ENCODE peak calls at places on chromosomes 1 and 21, in five cellular contexts. One of them, this sample, is unnamed.

GRCh38 chr1:63674238-63674864 is 81.1 kb downstream of the PGM1 start:
- DNase-seq in ureter: peak
- DNase-seq in skeletal muscle cell: peak
- DNase-seq in endothelial cell: peak
- DNase-seq in nephron progenitor cell: peak
- DNase-seq in this sample: peak

GRCh38 chr21:16492892-16493291 is 763.1 kb downstream of the USP25 start:
- DNase-seq in ureter: no peak
- DNase-seq in skeletal muscle cell: no peak
- DNase-seq in endothelial cell: no peak
- DNase-seq in nephron progenitor cell: no peak
- DNase-seq in this sample: no peak

GRCh38 chr1:168438626-168439025 is 105.2 kb downstream of the XCL2 start:
- DNase-seq in ureter: no peak
- DNase-seq in skeletal muscle cell: no peak
- DNase-seq in endothelial cell: no peak
- DNase-seq in nephron progenitor cell: no peak
- DNase-seq in this sample: no peak

GRCh38 chr1:204254031-204254661 is 40.4 kb upstream of the GOLT1A start:
- DNase-seq in ureter: peak
- DNase-seq in skeletal muscle cell: no peak
- DNase-seq in endothelial cell: no peak
- DNase-seq in nephron progenitor cell: no peak
- DNase-seq in this sample: no peak

GRCh38 chr1:233289676-233290075 is 5.8 kb downstream of the PCNX2 start:
- DNase-seq in ureter: peak
- DNase-seq in skeletal muscle cell: no peak
- DNase-seq in endothelial cell: no peak
- DNase-seq in nephron progenitor cell: no peak
- DNase-seq in this sample: no peak

GRCh38 chr1:171117085-171117484 is 26.4 kb downstream of the FMO3 start:
- DNase-seq in ureter: no peak
- DNase-seq in skeletal muscle cell: no peak
- DNase-seq in endothelial cell: no peak
- DNase-seq in nephron progenitor cell: no peak
- DNase-seq in this sample: no peak

GRCh38 chr1:3429320-3429719 is 25.1 kb upstream of the ARHGEF16 start:
- DNase-seq in ureter: no peak
- DNase-seq in skeletal muscle cell: no peak
- DNase-seq in endothelial cell: no peak
- DNase-seq in nephron progenitor cell: no peak
- DNase-seq in this sample: no peak

GRCh38 chr1:65002156-65002507 is 35.8 kb upstream of the JAK1 start:
- DNase-seq in ureter: peak
- DNase-seq in skeletal muscle cell: no peak
- DNase-seq in endothelial cell: no peak
- DNase-seq in nephron progenitor cell: no peak
- DNase-seq in this sample: no peak

GRCh38 chr1:15100369-15101111 is 53.0 kb upstream of the TMEM51 start:
- DNase-seq in ureter: peak
- DNase-seq in skeletal muscle cell: no peak
- DNase-seq in endothelial cell: peak
- DNase-seq in nephron progenitor cell: peak
- DNase-seq in this sample: peak

GRCh38 chr1:66168467-66168887 is 365.5 kb upstream of the SGIP1 start:
- DNase-seq in ureter: no peak
- DNase-seq in skeletal muscle cell: no peak
- DNase-seq in endothelial cell: no peak
- DNase-seq in nephron progenitor cell: no peak
- DNase-seq in this sample: no peak

GRCh38 chr1:109186704-109187071 is 27.0 kb upstream of the SARS1 start:
- DNase-seq in ureter: peak
- DNase-seq in skeletal muscle cell: no peak
- DNase-seq in endothelial cell: no peak
- DNase-seq in nephron progenitor cell: no peak
- DNase-seq in this sample: no peak

GRCh38 chr1:58047265-58047858 is 499.2 kb downstream of the OMA1 start:
- DNase-seq in ureter: no peak
- DNase-seq in skeletal muscle cell: no peak
- DNase-seq in endothelial cell: peak
- DNase-seq in nephron progenitor cell: peak
- DNase-seq in this sample: peak

GRCh38 chr1:208276757-208277435 is 32.7 kb upstream of the PLXNA2 start:
- DNase-seq in ureter: no peak
- DNase-seq in skeletal muscle cell: no peak
- DNase-seq in endothelial cell: no peak
- DNase-seq in nephron progenitor cell: no peak
- DNase-seq in this sample: no peak

GRCh38 chr1:25037174-25038074 is 107.3 kb upstream of the RUNX3 start:
- DNase-seq in ureter: no peak
- DNase-seq in skeletal muscle cell: no peak
- DNase-seq in endothelial cell: peak
- DNase-seq in nephron progenitor cell: peak
- DNase-seq in this sample: peak

GRCh38 chr21:15289896-15290841 is 225.4 kb upstream of the NRIP1 start:
- DNase-seq in ureter: no peak
- DNase-seq in skeletal muscle cell: no peak
- DNase-seq in endothelial cell: peak
- DNase-seq in nephron progenitor cell: peak
- DNase-seq in this sample: peak

GRCh38 chr1:225942574-225942973 is 1.6 kb upstream of the LEFTY2 start:
- DNase-seq in ureter: no peak
- DNase-seq in skeletal muscle cell: no peak
- DNase-seq in endothelial cell: no peak
- DNase-seq in nephron progenitor cell: no peak
- DNase-seq in this sample: no peak

GRCh38 chr1:115166531-115167091 is 77.3 kb upstream of the TSPAN2 start:
- DNase-seq in ureter: no peak
- DNase-seq in skeletal muscle cell: no peak
- DNase-seq in endothelial cell: no peak
- DNase-seq in nephron progenitor cell: no peak
- DNase-seq in this sample: no peak

GRCh38 chr1:158730453-158730852 is 9.9 kb upstream of the OR6K3 start:
- DNase-seq in ureter: no peak
- DNase-seq in skeletal muscle cell: no peak
- DNase-seq in endothelial cell: no peak
- DNase-seq in nephron progenitor cell: no peak
- DNase-seq in this sample: no peak

GRCh38 chr1:210584439-210585113 is 255.9 kb downstream of the HHAT start:
- DNase-seq in ureter: peak
- DNase-seq in skeletal muscle cell: peak
- DNase-seq in endothelial cell: peak
- DNase-seq in nephron progenitor cell: peak
- DNase-seq in this sample: peak

GRCh38 chr1:67431156-67431765 is 1.1 kb upstream of the SERBP1 start:
- DNase-seq in ureter: no peak
- DNase-seq in skeletal muscle cell: no peak
- DNase-seq in endothelial cell: no peak
- DNase-seq in nephron progenitor cell: no peak
- DNase-seq in this sample: no peak

GRCh38 chr1:27970401-27970800 is 10.6 kb downstream of the XKR8 start:
- DNase-seq in ureter: no peak
- DNase-seq in skeletal muscle cell: peak
- DNase-seq in endothelial cell: no peak
- DNase-seq in nephron progenitor cell: no peak
- DNase-seq in this sample: no peak

GRCh38 chr1:215321802-215322201 is 239.3 kb downstream of the KCNK2 start:
- DNase-seq in ureter: no peak
- DNase-seq in skeletal muscle cell: no peak
- DNase-seq in endothelial cell: no peak
- DNase-seq in nephron progenitor cell: no peak
- DNase-seq in this sample: no peak

GRCh38 chr1:154006136-154006535 is 15.6 kb downstream of the RPS27 start:
- DNase-seq in ureter: no peak
- DNase-seq in skeletal muscle cell: peak
- DNase-seq in endothelial cell: no peak
- DNase-seq in nephron progenitor cell: no peak
- DNase-seq in this sample: no peak

GRCh38 chr1:18316764-18317163 is 164.0 kb upstream of the KLHDC7A start:
- DNase-seq in ureter: no peak
- DNase-seq in skeletal muscle cell: no peak
- DNase-seq in endothelial cell: no peak
- DNase-seq in nephron progenitor cell: no peak
- DNase-seq in this sample: no peak

GRCh38 chr1:197787623-197788536 is 12.6 kb upstream of the DENND1B start:
- DNase-seq in ureter: no peak
- DNase-seq in skeletal muscle cell: no peak
- DNase-seq in endothelial cell: no peak
- DNase-seq in nephron progenitor cell: no peak
- DNase-seq in this sample: no peak

GRCh38 chr1:15994590-15995351 is 9.3 kb upstream of the SRARP start:
- DNase-seq in ureter: peak
- DNase-seq in skeletal muscle cell: no peak
- DNase-seq in endothelial cell: peak
- DNase-seq in nephron progenitor cell: peak
- DNase-seq in this sample: peak

GRCh38 chr1:210143465-210144062 is 89.0 kb upstream of the SERTAD4 start:
- DNase-seq in ureter: peak
- DNase-seq in skeletal muscle cell: no peak
- DNase-seq in endothelial cell: peak
- DNase-seq in nephron progenitor cell: peak
- DNase-seq in this sample: peak

GRCh38 chr1:103107696-103108524 is at the start of gene COL11A1:
- DNase-seq in ureter: no peak
- DNase-seq in skeletal muscle cell: no peak
- DNase-seq in endothelial cell: peak
- DNase-seq in nephron progenitor cell: peak
- DNase-seq in this sample: peak

GRCh38 chr1:165899461-165899941 is 72.1 kb downstream of the UCK2 start:
- DNase-seq in ureter: no peak
- DNase-seq in skeletal muscle cell: no peak
- DNase-seq in endothelial cell: no peak
- DNase-seq in nephron progenitor cell: no peak
- DNase-seq in this sample: no peak

GRCh38 chr1:32100359-32100758 is 7.5 kb upstream of the KPNA6 start:
- DNase-seq in ureter: no peak
- DNase-seq in skeletal muscle cell: no peak
- DNase-seq in endothelial cell: no peak
- DNase-seq in nephron progenitor cell: no peak
- DNase-seq in this sample: no peak

GRCh38 chr1:65172936-65173335 is 24.9 kb downstream of the AK4 start:
- DNase-seq in ureter: no peak
- DNase-seq in skeletal muscle cell: no peak
- DNase-seq in endothelial cell: no peak
- DNase-seq in nephron progenitor cell: no peak
- DNase-seq in this sample: no peak

This sample was measured in neural crest cell.